ENCODE peak calls at places on chromosome X, in five cellular contexts. D, S, E, F and W are unnamed samples.

GRCh38 chrX:114390251-114390796 is 193.6 kb upstream of the HTR2C start:
- DNase-seq in E (no peak), S (no peak), D (no peak), F (no peak), W (no peak)

GRCh38 chrX:105302246-105302645 is 81.8 kb upstream of the TEX13A start:
- DNase-seq in E (no peak), F (no peak), D (no peak), S (no peak), W (no peak)

GRCh38 chrX:50204364-50204899 is at the start of gene CCNB3:
- DNase-seq in S (peak; percentile 78), F (peak; percentile 74), E (peak; percentile 81), D (peak; percentile 63), W (peak; percentile 75)

GRCh38 chrX:33207056-33207455 is 4.3 kb downstream of the DMD start:
- DNase-seq in D (no peak), F (no peak), S (no peak), E (no peak), W (peak; percentile 47)

GRCh38 chrX:153780678-153781427 is at the start of gene SRPK3:
- DNase-seq in F (no peak), S (no peak), D (no peak), E (no peak), W (no peak)

GRCh38 chrX:87583679-87584078 is 66.1 kb downstream of the KLHL4 start:
- DNase-seq in E (peak; percentile 40), D (no peak), F (peak; percentile 32), S (no peak), W (peak; percentile 33)

GRCh38 chrX:44529315-44529714 is 13.3 kb downstream of the FUNDC1 start:
- DNase-seq in E (no peak), F (no peak), D (no peak), S (no peak), W (no peak)

GRCh38 chrX:2875798-2876399 is 47.2 kb downstream of the GYG2 start:
- DNase-seq in S (no peak), F (no peak), E (peak; percentile 23), D (no peak), W (no peak)

GRCh38 chrX:16112428-16112827 is 10.9 kb upstream of the GRPR start:
- DNase-seq in D (no peak), S (no peak), E (no peak), F (no peak), W (no peak)

GRCh38 chrX:27924261-27924660 is 57.0 kb downstream of the DCAF8L1 start:
- DNase-seq in E (no peak), D (no peak), S (no peak), F (no peak), W (no peak)

GRCh38 chrX:80812176-80812575 is 2.5 kb upstream of the BRWD3 start:
- DNase-seq in S (peak; percentile 30), E (peak; percentile 64), D (peak; percentile 31), F (no peak), W (peak; percentile 1)

GRCh38 chrX:151694121-151694520 is 1.1 kb upstream of the PRRG3 start:
- DNase-seq in E (no peak), F (no peak), D (no peak), S (no peak), W (no peak)

GRCh38 chrX:131571348-131571747 is 27.5 kb downstream of the OR13H1 start:
- DNase-seq in D (no peak), E (no peak), S (no peak), F (no peak), W (no peak)

GRCh38 chrX:68941385-68941952 is 112.6 kb downstream of the EFNB1 start:
- DNase-seq in S (no peak), D (no peak), F (no peak), E (no peak), W (no peak)

GRCh38 chrX:80174925-80175574 is 160.5 kb downstream of the TBX22 start:
- DNase-seq in E (peak; percentile 1), D (no peak), F (peak; percentile 43), S (no peak), W (no peak)

GRCh38 chrX:81202413-81202794 is 502 bp downstream of the SH3BGRL start:
- DNase-seq in E (peak; percentile 8), S (peak; percentile 23), F (no peak), D (no peak), W (peak; percentile 46)

GRCh38 chrX:2552621-2553297 is 52.0 kb upstream of the DHRSX start:
- DNase-seq in E (peak; percentile 19), F (no peak), D (no peak), S (no peak), W (no peak)

GRCh38 chrX:9953396-9953795 is 13.8 kb upstream of the CLDN34 start:
- DNase-seq in F (no peak), S (no peak), E (no peak), D (no peak), W (no peak)

GRCh38 chrX:39692796-39693195 is 405.0 kb downstream of the BCOR start:
- DNase-seq in S (no peak), D (no peak), F (no peak), E (no peak), W (no peak)

GRCh38 chrX:68599256-68600152 is 48.0 kb upstream of the STARD8 start:
- DNase-seq in S (no peak), E (peak; percentile 17), D (no peak), F (no peak), W (peak; percentile 9)

GRCh38 chrX:41688835-41689234 is at the start of gene GPR34:
- DNase-seq in E (no peak), S (no peak), F (no peak), D (peak; percentile 20), W (no peak)

GRCh38 chrX:47497274-47497673 is 14.3 kb upstream of the ZNF41 start:
- DNase-seq in F (no peak), D (no peak), S (no peak), E (peak; percentile 57), W (peak; percentile 13)